ENCODE peak calls at places on chromosomes 3 and 15, in four cellular contexts. U is glutamatergic neuron, L is left ventricle myocardium inferior, E is fibroblast of lung. B is an unnamed sample.

GRCh38 chr15:69468241-69469121 is 15.9 kb downstream of the RPLP1 start:
- DNase-seq in U (no peak), L (no peak), E (peak; percentile 92), B (no peak)

GRCh38 chr15:89247441-89247840 is 3.7 kb downstream of the FANCI start:
- DNase-seq in U (no peak), L (no peak), E (no peak), B (no peak)

GRCh38 chr3:13636186-13636585 is 87.3 kb downstream of the FBLN2 start:
- DNase-seq in U (no peak), L (no peak), E (no peak), B (no peak)

GRCh38 chr3:108818404-108818803 is 4.2 kb upstream of the TRAT1 start:
- DNase-seq in U (no peak), L (no peak), E (peak; percentile 17), B (no peak)

GRCh38 chr15:66934315-66934930 is 131.0 kb upstream of the SMAD3 start:
- DNase-seq in U (no peak), L (no peak), E (no peak), B (peak; percentile 35)

GRCh38 chr3:4533489-4534443 is 40.6 kb downstream of the ITPR1 start:
- DNase-seq in U (no peak), L (no peak), E (peak; percentile 10), B (no peak)

GRCh38 chr3:100455841-100456550 is 36.4 kb upstream of the TMEM45A start:
- DNase-seq in U (no peak), L (no peak), E (no peak), B (no peak)

GRCh38 chr15:55750706-55751105 is 7.8 kb upstream of the PRTG start:
- DNase-seq in U (no peak), L (no peak), E (no peak), B (no peak)

GRCh38 chr3:64575211-64575844 is 112.5 kb downstream of the ADAMTS9 start:
- DNase-seq in U (no peak), L (no peak), E (peak; percentile 13), B (no peak)

GRCh38 chr3:128504533-128504915 is 11.5 kb upstream of the GATA2 start:
- DNase-seq in U (no peak), L (no peak), E (no peak), B (no peak)

GRCh38 chr3:121793078-121793477 is 41.8 kb downstream of the IQCB1 start:
- DNase-seq in U (no peak), L (no peak), E (no peak), B (no peak)

GRCh38 chr3:150697646-150698045 is 6.1 kb downstream of the ERICH6 start:
- DNase-seq in U (no peak), L (no peak), E (peak; percentile 54), B (no peak)

GRCh38 chr3:168865022-168865551 is 769.4 kb upstream of the GOLIM4 start:
- DNase-seq in U (no peak), L (no peak), E (no peak), B (no peak)

GRCh38 chr15:92596623-92597022 is 59.0 kb downstream of the FAM174B start:
- DNase-seq in U (no peak), L (no peak), E (no peak), B (no peak)

GRCh38 chr15:92599394-92599970 is 56.1 kb downstream of the FAM174B start:
- DNase-seq in U (no peak), L (no peak), E (peak; percentile 75), B (no peak)

GRCh38 chr15:92591275-92591674 is 64.3 kb downstream of the FAM174B start:
- DNase-seq in U (no peak), L (no peak), E (no peak), B (no peak)

GRCh38 chr15:92597548-92597947 is 58.0 kb downstream of the FAM174B start:
- DNase-seq in U (no peak), L (no peak), E (no peak), B (no peak)

DNA sequence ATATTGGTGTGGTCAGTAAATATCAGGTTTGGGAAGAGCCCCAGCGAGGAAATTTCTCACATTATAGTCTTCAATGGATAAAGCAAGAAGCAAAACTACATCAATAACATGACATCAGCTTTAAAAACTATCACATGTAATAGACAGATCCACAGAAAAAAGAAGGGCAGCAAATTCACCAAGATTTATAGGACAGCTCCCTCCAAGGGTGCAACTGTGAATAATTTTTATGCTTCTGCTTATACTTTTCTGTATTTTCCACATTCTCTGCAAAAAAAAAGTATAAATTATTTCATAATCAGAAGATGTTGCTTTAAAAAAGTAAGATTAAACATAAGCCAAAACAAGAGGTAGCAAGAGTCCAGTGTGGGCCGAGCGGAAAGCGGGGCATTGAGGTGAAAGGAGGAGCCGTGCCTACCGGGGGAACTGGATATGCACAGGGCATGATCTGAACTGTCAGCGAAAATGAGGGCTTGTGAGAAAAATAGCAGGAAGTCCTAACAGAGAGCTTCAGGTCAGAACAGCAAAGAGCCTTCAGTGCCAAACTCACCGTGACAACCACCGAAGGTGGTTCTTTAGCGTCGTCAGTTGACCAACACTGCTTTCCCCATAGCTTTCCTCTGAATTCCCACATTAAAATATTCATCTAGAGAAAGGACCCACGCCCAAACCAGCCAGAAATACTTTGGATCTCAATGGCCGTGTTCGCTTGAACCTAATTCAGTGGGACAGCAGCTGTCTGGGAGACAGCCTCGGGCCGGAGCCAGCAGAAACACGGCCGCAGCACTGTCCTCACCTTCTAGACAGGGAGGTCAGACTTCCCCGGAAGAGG is 59.9 kb downstream of the FAM174B start:
- DNase-seq in U (no peak), L (no peak), E (no peak), B (no peak)
- TF ChIP-seq CTCF in U (no peak), L (peak; percentile 11), E (no peak), B (peak; percentile 57)

GRCh38 chr3:178436773-178437172 is 99.5 kb upstream of the KCNMB2 start:
- DNase-seq in U (no peak), L (no peak), E (peak; percentile 69), B (no peak)

GRCh38 chr3:178435575-178435974 is 100.7 kb upstream of the KCNMB2 start:
- DNase-seq in U (no peak), L (no peak), E (no peak), B (no peak)

GRCh38 chr3:178439504-178439903 is 96.7 kb upstream of the KCNMB2 start:
- DNase-seq in U (no peak), L (no peak), E (peak; percentile 64), B (no peak)

GRCh38 chr3:178434206-178434805 is 101.9 kb upstream of the KCNMB2 start:
- DNase-seq in U (no peak), L (no peak), E (no peak), B (no peak)
- TF ChIP-seq CTCF in U (no peak), L (peak; percentile 46), E (peak; percentile 19), B (peak; percentile 79)

GRCh38 chr15:64099379-64099778 is 3.6 kb downstream of the SNX1 start:
- DNase-seq in U (no peak), L (no peak), E (no peak), B (no peak)
- TF ChIP-seq CTCF in U (no peak), L (no peak), E (no peak), B (no peak)

GRCh38 chr15:100671858-100672543 is 69.6 kb downstream of the ASB7 start:
- DNase-seq in U (no peak), L (no peak), E (peak; percentile 21), B (no peak)
- TF ChIP-seq CTCF in U (peak; percentile 26), L (peak; percentile 56), E (peak; percentile 83), B (peak; percentile 95)

DNA sequence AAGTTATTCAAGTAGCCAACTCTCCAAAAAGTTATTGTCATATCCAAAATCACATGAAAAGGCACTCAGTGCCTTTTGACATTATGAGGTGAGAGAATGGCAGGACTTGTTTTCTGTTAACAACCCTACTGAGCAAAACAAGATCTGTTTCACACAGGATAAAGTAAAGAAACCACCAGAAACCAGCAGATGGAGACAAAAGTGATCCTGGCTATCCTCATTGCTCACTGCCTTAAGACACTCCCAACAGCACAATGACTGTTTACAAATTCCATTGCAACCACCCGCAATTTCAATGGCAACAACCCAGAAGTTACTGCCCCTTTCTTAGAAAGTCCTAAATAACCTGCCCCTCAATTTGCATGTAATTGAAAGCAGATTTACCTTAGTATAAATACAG is 352.6 kb upstream of the NDN start:
- DNase-seq in U (no peak), L (no peak), E (no peak), B (no peak)
- TF ChIP-seq CTCF in U (no peak), L (no peak), E (no peak), B (no peak)

GRCh38 chr15:31892513-31892912 is 137.8 kb upstream of the CHRNA7 start:
- DNase-seq in U (no peak), L (no peak), E (no peak), B (no peak)

DNA sequence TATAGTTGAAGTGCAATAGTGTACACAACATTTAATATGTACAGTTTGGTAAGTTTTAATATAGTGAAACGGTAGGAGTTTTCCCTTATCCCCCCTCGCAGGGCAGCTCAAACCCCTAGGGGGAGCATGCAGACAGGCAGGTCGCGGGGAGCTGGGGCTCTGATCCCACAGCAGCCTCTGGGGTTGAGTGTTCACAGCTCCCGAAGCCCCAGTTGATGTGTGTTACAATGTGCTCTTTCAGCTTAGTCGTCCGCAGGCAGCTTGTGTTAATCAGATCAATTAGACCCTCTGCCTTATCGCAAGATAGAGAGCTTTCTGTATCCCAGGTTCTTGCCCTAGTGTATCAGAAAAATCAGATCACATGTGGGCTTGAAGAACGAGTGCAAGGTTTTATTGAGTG is 143.1 kb upstream of the CHRNA7 start:
- DNase-seq in U (peak; percentile 40), L (no peak), E (no peak), B (no peak)
- TF ChIP-seq CTCF in U (no peak), L (peak; percentile 19), E (no peak), B (no peak)

DNA sequence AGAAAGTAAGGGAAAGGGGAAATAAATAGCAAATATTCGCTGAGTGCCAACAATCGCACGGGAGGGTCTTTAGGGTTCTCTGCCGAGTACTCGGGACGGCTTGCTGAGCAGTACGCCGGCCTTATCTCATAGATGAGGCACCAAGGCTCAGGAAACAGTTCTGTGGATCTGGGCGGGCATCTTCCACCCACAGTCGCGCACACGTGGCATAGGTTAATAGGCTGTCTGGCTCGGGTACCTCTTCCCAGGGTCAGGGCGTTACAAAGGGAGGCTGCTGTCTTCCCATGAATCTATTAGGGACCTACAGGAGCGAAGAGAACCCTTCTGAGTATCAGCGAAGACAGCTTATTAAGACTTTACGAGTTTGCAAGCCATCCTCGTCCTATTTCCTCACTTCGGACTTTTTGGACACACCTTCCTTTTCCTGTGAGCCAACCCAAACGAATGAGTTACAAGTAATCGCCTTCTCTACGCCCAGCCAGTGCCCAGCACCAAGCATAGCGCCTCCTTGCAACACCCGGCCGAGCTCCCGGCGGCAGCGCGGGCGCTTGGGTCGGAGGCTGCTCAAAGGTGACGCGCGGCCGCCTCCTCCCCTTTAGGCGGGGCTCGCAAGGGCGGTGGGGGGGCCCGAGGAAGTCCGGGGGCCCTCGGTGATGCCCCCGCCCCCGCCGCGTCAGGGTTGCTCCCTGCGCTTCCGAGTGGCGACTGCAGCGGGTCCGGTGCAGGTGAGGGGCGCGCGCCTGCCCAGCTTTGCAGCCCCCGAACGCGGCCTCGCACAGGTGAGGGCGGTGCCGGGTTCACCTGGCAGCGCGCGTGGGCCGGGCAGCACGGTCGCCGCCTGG is at the start of gene MCTP2:
- DNase-seq in U (peak; percentile 65), L (peak; percentile 69), E (peak; percentile 53), B (peak; percentile 91)
- TF ChIP-seq CTCF in U (no peak), L (no peak), E (no peak), B (peak; percentile 54)

DNA sequence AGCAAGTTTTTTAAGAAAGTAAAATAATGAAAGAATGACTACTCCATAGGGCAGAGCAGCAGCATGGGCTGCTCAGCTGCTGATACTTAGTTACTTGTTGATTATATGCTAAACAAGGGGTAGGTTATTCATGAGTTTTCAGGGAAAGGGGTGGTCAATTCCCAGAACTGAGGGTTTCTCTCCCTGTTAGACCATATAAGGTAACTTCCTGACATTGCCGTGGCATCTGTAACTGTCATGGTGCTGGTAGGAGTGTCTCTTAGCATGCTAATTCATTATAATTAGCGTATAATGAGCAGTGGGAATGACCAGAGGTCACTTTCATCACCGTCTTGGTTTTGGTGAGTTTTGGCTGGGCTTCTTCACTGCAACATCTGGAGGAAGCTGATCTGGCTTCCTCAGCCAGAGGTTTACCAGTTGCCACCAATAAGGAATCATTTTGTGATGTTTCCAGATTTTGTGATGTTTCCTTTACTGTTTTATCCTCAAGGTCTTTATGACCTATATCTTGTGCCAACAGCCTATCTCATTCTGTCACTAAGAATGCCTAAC is 121.8 kb upstream of the CHL1 start:
- DNase-seq in U (no peak), L (no peak), E (no peak), B (no peak)
- TF ChIP-seq CTCF in U (no peak), L (no peak), E (no peak), B (no peak)